ENCODE peak calls at places on chromosomes 3 and 15, in nine cellular contexts. J is fibroblast of lung, P is BE2C, K is heart right ventricle, G is body of pancreas, C is lower lobe of right lung, U is neural progenitor cell, R is endothelial cell of umbilical vein, L is suprapubic skin. B is an unnamed sample.
A peak's percentile ranks its signal among the peaks of the same experiment; 100 is the strongest.

GRCh38 chr3:197546307-197547085 is 9.3 kb downstream of the BDH1 start:
- DNase-seq in J (no peak), K (no peak), P (no peak), C (no peak), U (no peak), L (no peak), R (no peak), G (no peak), B (no peak)

GRCh38 chr3:24678441-24678865 is 183.8 kb upstream of the THRB start:
- DNase-seq in R (no peak), P (no peak), J (peak; percentile 97), C (no peak), U (no peak), L (no peak), G (no peak), K (no peak), B (no peak)

GRCh38 chr15:78808550-78808949 is 2.7 kb downstream of the ADAMTS7 start:
- DNase-seq in L (no peak), R (peak; percentile 37), K (peak; percentile 69), C (no peak), P (peak; percentile 53), J (peak; percentile 56), U (peak; percentile 63), G (no peak), B (no peak)

GRCh38 chr15:58190419-58190818 is 52.2 kb downstream of the AQP9 start:
- DNase-seq in P (no peak), R (no peak), G (no peak), J (no peak), C (no peak), U (no peak), L (no peak), K (no peak), B (no peak)

GRCh38 chr3:57009367-57009766 is 51.1 kb upstream of the SPATA12 start:
- DNase-seq in K (peak; percentile 34), G (no peak), C (no peak), R (no peak), L (no peak), P (no peak), U (no peak), J (peak; percentile 52), B (no peak)

GRCh38 chr15:92385096-92385495 is 8.6 kb upstream of the ST8SIA2 start:
- DNase-seq in L (no peak), G (no peak), J (no peak), P (no peak), R (no peak), C (no peak), U (no peak), K (no peak), B (no peak)

GRCh38 chr3:14767245-14767593 is 51.5 kb upstream of the FGD5 start:
- DNase-seq in L (no peak), G (no peak), K (no peak), U (no peak), R (no peak), P (no peak), C (no peak), J (no peak), B (no peak)

GRCh38 chr3:118505784-118506183 is 528.9 kb downstream of the IGSF11 start:
- DNase-seq in J (no peak), C (no peak), L (no peak), R (no peak), G (no peak), K (no peak), U (no peak), P (no peak), B (no peak)

GRCh38 chr3:88235102-88235501 is 85.3 kb downstream of the C3orf38 start:
- DNase-seq in C (no peak), P (no peak), R (no peak), J (no peak), K (no peak), G (no peak), U (no peak), L (no peak), B (no peak)

GRCh38 chr3:122938756-122939425 is 88.7 kb downstream of the SEMA5B start:
- DNase-seq in U (no peak), C (peak; percentile 78), P (no peak), R (no peak), J (no peak), K (no peak), L (no peak), G (no peak), B (no peak)

GRCh38 chr15:36903922-36904479 is 196.3 kb downstream of the MEIS2 start:
- DNase-seq in L (peak; percentile 68), U (no peak), C (no peak), K (no peak), J (no peak), P (no peak), R (no peak), G (peak; percentile 44), B (no peak)

GRCh38 chr3:57793737-57794187 is 37.7 kb downstream of the SLMAP start:
- DNase-seq in K (no peak), L (no peak), G (no peak), J (peak; percentile 25), C (no peak), R (peak; percentile 31), P (no peak), U (no peak), B (no peak)

GRCh38 chr3:33717866-33718594 is at the start of gene CLASP2:
- DNase-seq in C (peak; percentile 93), J (peak; percentile 88), U (peak; percentile 95), L (peak; percentile 91), P (peak; percentile 84), R (peak; percentile 91), K (peak; percentile 89), G (peak; percentile 86), B (peak; percentile 77)

GRCh38 chr3:33718595-33718907 is 497 bp upstream of the CLASP2 start:
- DNase-seq in U (no peak), C (no peak), J (no peak), P (no peak), K (no peak), L (no peak), G (no peak), R (no peak), B (no peak)

GRCh38 chr3:33722186-33722585 is 4.1 kb upstream of the CLASP2 start:
- DNase-seq in R (no peak), U (no peak), J (no peak), C (no peak), P (no peak), G (no peak), K (no peak), L (no peak), B (no peak)

GRCh38 chr3:33716227-33716626 is 1.8 kb downstream of the CLASP2 start:
- DNase-seq in P (no peak), C (no peak), U (no peak), R (no peak), L (no peak), G (no peak), K (no peak), J (peak; percentile 15), B (no peak)

GRCh38 chr3:33717616-33717865 is 513 bp downstream of the CLASP2 start:
- DNase-seq in U (peak; percentile 87), C (peak; percentile 84), R (no peak), J (peak; percentile 62), G (peak; percentile 68), K (peak; percentile 49), L (no peak), P (peak; percentile 45), B (no peak)
- H3K27me3 ChIP-seq in U (no peaks in the 10 kb centered on the region), C (no peaks in the 10 kb centered on the region), R (no peaks in the 10 kb centered on the region), J (no peaks in the 10 kb centered on the region), G (no peaks in the 10 kb centered on the region), K (no peaks in the 10 kb centered on the region), L (no peaks in the 10 kb centered on the region), P (no peaks in the 10 kb centered on the region), B (no peaks in the 10 kb centered on the region)

GRCh38 chr3:124393340-124393739 is 336.9 kb upstream of the UMPS start:
- DNase-seq in R (no peak), P (no peak), J (no peak), C (no peak), K (no peak), G (no peak), L (no peak), U (no peak), B (no peak)

GRCh38 chr3:124395584-124396340 is 334.5 kb upstream of the UMPS start:
- DNase-seq in K (peak; percentile 82), J (peak; percentile 54), C (no peak), U (no peak), G (peak; percentile 22), L (no peak), R (no peak), P (peak; percentile 92), B (no peak)

GRCh38 chr3:124395165-124395564 is 335.1 kb upstream of the UMPS start:
- DNase-seq in C (no peak), R (no peak), U (no peak), L (no peak), J (no peak), K (no peak), G (no peak), P (peak; percentile 76), B (no peak)

GRCh38 chr3:124396397-124396796 is 333.9 kb upstream of the UMPS start:
- DNase-seq in R (no peak), J (no peak), G (no peak), U (no peak), L (no peak), P (peak; percentile 22), C (no peak), K (no peak), B (no peak)

DNA sequence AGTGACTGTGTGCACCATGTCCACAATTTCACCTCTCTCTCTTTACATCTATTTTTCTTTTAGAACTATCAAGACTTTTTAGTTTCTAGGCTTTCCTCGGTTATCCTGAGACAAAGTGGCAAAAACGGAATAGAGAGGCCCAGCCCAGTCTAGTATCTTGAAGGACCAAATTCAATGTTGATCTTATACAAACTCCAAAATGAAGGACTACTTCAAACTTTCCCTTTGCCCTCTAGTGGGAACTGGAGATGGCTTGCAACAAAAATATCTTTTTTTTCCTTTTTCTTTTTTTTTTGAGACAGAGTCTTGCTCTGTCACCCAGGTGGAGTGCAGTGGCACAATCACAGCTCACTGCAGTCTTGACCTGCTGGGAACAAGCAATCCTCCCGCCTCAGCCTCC is 338.5 kb upstream of the UMPS start:
- DNase-seq in C (no peak), G (no peak), U (no peak), J (no peak), K (no peak), R (no peak), L (no peak), P (no peak), B (no peak)
- TF ChIP-seq CTCF in C (no peak), G (no peak), U (no peak), J (no peak), K (no peak), R (no peak), L (no peak), P (peak; percentile 19), B (no peak)

GRCh38 chr15:75134748-75135147 is 66.9 kb upstream of the C15orf39 start:
- DNase-seq in L (no peak), C (no peak), U (no peak), R (no peak), K (no peak), P (no peak), G (no peak), J (no peak), B (no peak)
- H3K4me1 ChIP-seq in L (peaks cover 9% of the 10 kb centered on the region), C (peaks cover 15% of the 10 kb centered on the region), U (peaks cover 8% of the 10 kb centered on the region), R (no peaks in the 10 kb centered on the region), K (peaks cover 6% of the 10 kb centered on the region), P (no peaks in the 10 kb centered on the region), G (no peaks in the 10 kb centered on the region), J (no peaks in the 10 kb centered on the region), B (no peaks in the 10 kb centered on the region)

DNA sequence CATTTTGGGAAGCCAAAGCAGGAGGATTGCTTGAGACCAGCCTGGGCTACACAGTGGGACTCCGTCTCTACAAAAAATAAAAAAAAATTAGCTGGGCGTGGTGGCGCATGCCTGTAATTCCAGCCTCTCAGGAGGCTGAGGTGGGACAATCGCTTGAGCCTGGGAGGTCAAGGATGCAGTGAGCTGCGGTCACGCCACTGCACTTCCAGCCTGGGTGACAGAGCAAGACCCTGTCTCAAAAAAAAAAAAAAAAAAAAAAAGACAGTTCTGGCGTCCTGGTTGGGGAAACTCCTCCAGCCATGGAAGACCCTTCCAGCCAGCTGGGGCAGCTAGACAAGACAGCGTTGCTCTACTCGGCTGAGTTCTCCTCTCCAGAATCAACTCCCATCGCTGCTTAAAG is 36.5 kb downstream of the CPN2 start:
- DNase-seq in G (no peak), L (no peak), U (no peak), K (no peak), R (no peak), P (no peak), J (no peak), C (no peak), B (no peak)
- H3K27me3 ChIP-seq in G (no peaks in the 10 kb centered on the region), L (peaks cover 3% of the 10 kb centered on the region), U (peaks cover 21% of the 10 kb centered on the region), K (peaks cover 57% of the 10 kb centered on the region), R (peaks cover 5% of the 10 kb centered on the region), P (no peaks in the 10 kb centered on the region), J (peaks cover 66% of the 10 kb centered on the region), C (peaks cover 6% of the 10 kb centered on the region), B (peaks cover 7% of the 10 kb centered on the region)